ENCODE peak calls at places on chromosomes 16 and 17, in eight cellular contexts. I, X, H, G, Z, S, C and R are unnamed samples.

GRCh38 chr16:69311533-69312388 is 611 bp downstream of the VPS4A start:
- DNase-seq in C (no peak), Z (peak), H (peak), I (peak), G (peak), S (no peak), X (no peak), R (no peak)

GRCh38 chr17:79923974-79924638 is 84.9 kb upstream of the CBX4 start:
- DNase-seq in Z (no peak), H (peak), G (no peak), I (peak), C (no peak), S (no peak), X (peak), R (no peak)

GRCh38 chr17:17641621-17642409 is 39.4 kb upstream of the RAI1 start:
- DNase-seq in Z (peak), H (peak), X (peak), I (peak), G (peak), C (peak), S (peak), R (peak)

GRCh38 chr17:8359769-8360168 is 16.7 kb downstream of the KRABD2 start:
- DNase-seq in Z (peak), X (no peak), C (no peak), H (no peak), I (peak), G (peak), S (no peak), R (no peak)

GRCh38 chr16:83118365-83118764 is 491.6 kb downstream of the CDH13 start:
- DNase-seq in C (no peak), S (no peak), G (no peak), H (no peak), X (no peak), I (no peak), Z (no peak), R (no peak)

GRCh38 chr16:24508614-24509013 is 30.8 kb upstream of the RBBP6 start:
- DNase-seq in H (no peak), S (no peak), G (peak), C (peak), X (no peak), I (peak), Z (peak), R (no peak)

GRCh38 chr17:22503322-22503899 is 811.1 kb downstream of the KCNJ18 start:
- DNase-seq in Z (no peak), I (no peak), H (no peak), S (no peak), C (no peak), X (no peak), G (no peak), R (no peak)

GRCh38 chr16:17724242-17724898 is 253.6 kb upstream of the XYLT1 start:
- DNase-seq in G (no peak), H (no peak), I (peak), C (no peak), X (no peak), Z (peak), S (no peak), R (no peak)

GRCh38 chr17:6753006-6753445 is 2.8 kb upstream of the XAF1 start:
- DNase-seq in H (peak), G (peak), X (no peak), S (no peak), I (peak), C (peak), Z (peak), R (no peak)

GRCh38 chr17:37488607-37489196 is 989 bp upstream of the DUSP14 start:
- DNase-seq in X (peak), H (no peak), I (peak), C (peak), S (peak), G (peak), Z (peak), R (peak)

GRCh38 chr17:73261952-73262675 is 434 bp upstream of the CPSF4L start:
- DNase-seq in H (no peak), G (no peak), I (no peak), C (no peak), S (no peak), Z (no peak), X (peak), R (no peak)

GRCh38 chr17:58679263-58680037 is 12.4 kb downstream of the TEX14 start:
- DNase-seq in H (no peak), I (peak), S (no peak), C (no peak), X (no peak), G (peak), Z (peak), R (no peak)

GRCh38 chr17:48624544-48625501 is 1.3 kb downstream of the HOXB9 start:
- DNase-seq in G (peak), Z (no peak), X (no peak), C (peak), H (no peak), S (no peak), I (no peak), R (no peak)

GRCh38 chr17:35596530-35597233 is 9.6 kb downstream of the AP2B1 start:
- DNase-seq in S (no peak), H (no peak), X (no peak), G (no peak), Z (no peak), I (no peak), C (no peak), R (no peak)

GRCh38 chr17:2783310-2784030 is 12.8 kb upstream of the RAP1GAP2 start:
- DNase-seq in C (no peak), S (no peak), G (no peak), X (no peak), H (no peak), I (no peak), Z (no peak), R (no peak)

GRCh38 chr17:17420561-17421269 is 56.1 kb upstream of the MED9 start:
- DNase-seq in G (no peak), H (no peak), S (no peak), X (no peak), C (no peak), Z (peak), I (peak), R (no peak)

GRCh38 chr17:81427446-81428120 is 32.3 kb downstream of the BAHCC1 start:
- DNase-seq in C (peak), S (no peak), I (no peak), X (peak), Z (no peak), G (peak), H (peak), R (no peak)

GRCh38 chr17:8680402-8680801 is 49.9 kb upstream of the MYH10 start:
- DNase-seq in G (no peak), X (no peak), H (no peak), I (no peak), C (no peak), Z (no peak), S (no peak), R (no peak)

GRCh38 chr17:74211141-74211928 is 2.0 kb upstream of the TTYH2 start:
- DNase-seq in I (peak), G (no peak), C (no peak), Z (peak), S (no peak), X (no peak), H (peak), R (no peak)